ENCODE peak calls at places on chromosomes 1 and 21, in six cellular contexts. W is EL; F is activated CD8-positive, alpha-beta T cell treated with anti-CD3 and anti-CD28 coated beads for 36 hours; Z is upper lobe of right lung; K is tibial artery; A is stimulated activated CD8-positive, alpha-beta memory T cell treated with anti-CD3 and anti-CD28 coated beads, Interleukin-7, amount 100 ng/mL, for 48 hours. O is an unnamed sample.

GRCh38 chr1:207998691-207999090 is 87.8 kb upstream of the CD34 start:
- DNase-seq in W (no peak), F (no peak), Z (no peak), K (no peak), A (no peak), O (no peak)

GRCh38 chr1:40058453-40059291 is 18.1 kb downstream of the CAP1 start:
- DNase-seq in W (no peak), F (no peak), Z (no peak), K (no peak), A (no peak), O (no peak)

GRCh38 chr1:221809101-221810029 is 67.5 kb upstream of the DUSP10 start:
- DNase-seq in W (no peak), F (peak), Z (no peak), K (no peak), A (no peak), O (no peak)

GRCh38 chr1:226590626-226591025 is 42.1 kb downstream of the STUM start:
- DNase-seq in W (no peak), F (no peak), Z (peak), K (no peak), A (no peak), O (no peak)

GRCh38 chr1:19734472-19734999 is 65.2 kb downstream of the TMCO4 start:
- DNase-seq in W (peak), F (no peak), Z (peak), K (peak), A (no peak), O (no peak)

GRCh38 chr1:24102966-24103365 is 9.0 kb downstream of the MYOM3 start:
- DNase-seq in W (no peak), F (no peak), Z (no peak), K (peak), A (no peak), O (no peak)

GRCh38 chr1:7101187-7101586 is 315.9 kb downstream of the CAMTA1 start:
- DNase-seq in W (no peak), F (no peak), Z (no peak), K (no peak), A (no peak), O (no peak)

GRCh38 chr21:46421756-46422555 is 36.7 kb upstream of the DIP2A start:
- DNase-seq in W (no peak), F (no peak), Z (no peak), K (no peak), A (no peak), O (no peak)

GRCh38 chr1:180261030-180261429 is 31.0 kb downstream of the LHX4 start:
- DNase-seq in W (no peak), F (no peak), Z (no peak), K (no peak), A (no peak), O (no peak)

GRCh38 chr1:230067441-230067870 is 418 bp downstream of the GALNT2 start:
- DNase-seq in W (peak), F (peak), Z (peak), K (peak), A (no peak), O (no peak)

GRCh38 chr1:48923116-48923515 is 146.4 kb upstream of the BEND5 start:
- DNase-seq in W (no peak), F (no peak), Z (no peak), K (no peak), A (no peak), O (no peak)

GRCh38 chr1:201361652-201362504 is 15.6 kb downstream of the TNNT2 start:
- DNase-seq in W (peak), F (peak), Z (peak), K (no peak), A (no peak), O (no peak)

GRCh38 chr1:116147972-116148371 is 36.8 kb downstream of the MAB21L3 start:
- DNase-seq in W (peak), F (no peak), Z (no peak), K (no peak), A (no peak), O (no peak)

GRCh38 chr1:26862781-26863676 is at the start of gene SFN:
- DNase-seq in W (no peak), F (peak), Z (peak), K (no peak), A (peak), O (no peak)

GRCh38 chr1:240091201-240091600 is 482 bp upstream of the FMN2 start:
- DNase-seq in W (no peak), F (no peak), Z (no peak), K (no peak), A (no peak), O (no peak)

GRCh38 chr1:18484726-18485125 is 4.0 kb downstream of the KLHDC7A start:
- DNase-seq in W (no peak), F (no peak), Z (no peak), K (no peak), A (no peak), O (no peak)

GRCh38 chr1:232486006-232486405 is 143.9 kb downstream of the SIPA1L2 start:
- DNase-seq in W (no peak), F (no peak), Z (no peak), K (no peak), A (no peak), O (no peak)

GRCh38 chr1:88141499-88142074 is 542.5 kb upstream of the PKN2 start:
- DNase-seq in W (no peak), F (no peak), Z (no peak), K (no peak), A (no peak), O (no peak)

GRCh38 chr1:215273838-215274516 is 191.4 kb downstream of the KCNK2 start:
- DNase-seq in W (peak), F (no peak), Z (no peak), K (no peak), A (no peak), O (no peak)

GRCh38 chr1:77889240-77889637 is 815 bp downstream of the NEXN start:
- DNase-seq in W (peak), F (no peak), Z (no peak), K (no peak), A (no peak), O (no peak)

GRCh38 chr1:101004061-101004460 is 21.5 kb downstream of the DPH5 start:
- DNase-seq in W (no peak), F (no peak), Z (no peak), K (no peak), A (no peak), O (no peak)

O was measured in omental fat pad.